ENCODE peak calls at places on chromosomes 11 and 22, in four cellular contexts. P is mesenchymal stem cell; C is naive thymus-derived CD4-positive, alpha-beta T cell; T is OCI-LY7. S is an unnamed sample.

GRCh38 chr11:119673389-119674336 is 55.3 kb downstream of the NECTIN1 start:
- DNase-seq in T (peak; percentile 93), C (no peak), P (no peak), S (no peak)

GRCh38 chr22:46454910-46455269 is 82.5 kb downstream of the CELSR1 start:
- DNase-seq in C (no peak), T (no peak), P (no peak), S (no peak)

GRCh38 chr22:47291565-47292495 is 529.4 kb downstream of the TBC1D22A start:
- DNase-seq in C (no peak), T (no peak), P (no peak), S (peak; percentile 36)

GRCh38 chr11:124920870-124921609 is 2.0 kb downstream of the HEPN1 start:
- DNase-seq in P (peak; percentile 74), C (peak; percentile 83), T (no peak), S (peak; percentile 77)

GRCh38 chr11:43988040-43988793 is 45.8 kb downstream of the C11orf96 start:
- DNase-seq in C (no peak), T (no peak), P (peak; percentile 48), S (no peak)

GRCh38 chr11:27722117-27722844 is 22.0 kb upstream of the BDNF start:
- DNase-seq in T (no peak), C (no peak), P (peak; percentile 75), S (no peak)

GRCh38 chr11:10654211-10655150 is 39.1 kb downstream of the IRAG1 start:
- DNase-seq in T (peak; percentile 63), C (peak; percentile 63), P (peak; percentile 62), S (no peak)

GRCh38 chr22:23098718-23099524 is 28.6 kb downstream of the GNAZ start:
- DNase-seq in T (no peak), P (no peak), C (no peak), S (peak; percentile 83)

GRCh38 chr22:42993651-42994275 is 21.2 kb downstream of the PACSIN2 start:
- DNase-seq in C (no peak), P (peak; percentile 60), T (no peak), S (no peak)

GRCh38 chr22:24843048-24843447 is 37.0 kb downstream of the SGSM1 start:
- DNase-seq in T (no peak), P (no peak), C (no peak), S (no peak)

GRCh38 chr11:26613759-26614158 is 41.7 kb upstream of the MUC15 start:
- DNase-seq in P (no peak), T (no peak), C (no peak), S (no peak)

GRCh38 chr22:45008853-45009751 is 703 bp downstream of the PHF21B start:
- DNase-seq in T (peak; percentile 21), P (peak; percentile 20), C (no peak), S (peak; percentile 20)

GRCh38 chr11:1437500-1437899 is 47.8 kb downstream of the BRSK2 start:
- DNase-seq in C (no peak), P (peak; percentile 76), T (no peak), S (no peak)

GRCh38 chr22:30250713-30251267 is 4.2 kb upstream of the LIF start:
- DNase-seq in C (no peak), T (no peak), P (peak; percentile 46), S (peak; percentile 89)

GRCh38 chr22:28030442-28030841 is 111.4 kb upstream of the PITPNB start:
- DNase-seq in P (no peak), T (no peak), C (no peak), S (no peak)

GRCh38 chr22:23684561-23685031 is 6.2 kb upstream of the RGL4 start:
- DNase-seq in T (no peak), C (no peak), P (no peak), S (no peak)

GRCh38 chr11:122394326-122394725 is 261.2 kb upstream of the UBASH3B start:
- DNase-seq in C (no peak), T (no peak), P (no peak), S (no peak)

GRCh38 chr11:112165049-112165448 is 1.2 kb upstream of the IL18 start:
- DNase-seq in C (no peak), T (no peak), P (no peak), S (no peak)

GRCh38 chr11:67406969-67407699 is 3.3 kb downstream of the TBC1D10C start:
- DNase-seq in C (peak; percentile 19), P (no peak), T (peak; percentile 68), S (no peak)

GRCh38 chr11:134531331-134532135 is 119.5 kb upstream of the B3GAT1 start:
- DNase-seq in T (no peak), C (no peak), P (no peak), S (no peak)

GRCh38 chr11:106186630-106187029 is 109.2 kb downstream of the AASDHPPT start:
- DNase-seq in T (no peak), P (peak; percentile 10), C (no peak), S (no peak)

GRCh38 chr11:110919241-110919893 is 207.1 kb upstream of the ARHGAP20 start:
- DNase-seq in P (no peak), T (no peak), C (no peak), S (no peak)

GRCh38 chr11:5923789-5924188 is 18.3 kb upstream of the OR56A3 start:
- DNase-seq in C (no peak), P (no peak), T (no peak), S (no peak)

GRCh38 chr11:105719073-105719846 is 109.4 kb downstream of the GRIA4 start:
- DNase-seq in P (peak; percentile 97), T (no peak), C (no peak), S (peak; percentile 43)

GRCh38 chr22:44049369-44050231 is 25.5 kb downstream of the PARVB start:
- DNase-seq in T (no peak), C (no peak), P (no peak), S (no peak)

GRCh38 chr11:61103851-61104423 is 1.6 kb downstream of the CD5 start:
- DNase-seq in T (no peak), C (no peak), P (no peak), S (no peak)

GRCh38 chr11:61102667-61103491 is 590 bp downstream of the CD5 start:
- DNase-seq in T (no peak), C (peak; percentile 40), P (no peak), S (no peak)

GRCh38 chr11:61095022-61095421 is 7.3 kb upstream of the CD5 start:
- DNase-seq in C (no peak), T (peak; percentile 51), P (no peak), S (no peak)

GRCh38 chr11:61092908-61093763 is 9.2 kb upstream of the CD5 start:
- DNase-seq in C (no peak), T (no peak), P (no peak), S (no peak)

DNA sequence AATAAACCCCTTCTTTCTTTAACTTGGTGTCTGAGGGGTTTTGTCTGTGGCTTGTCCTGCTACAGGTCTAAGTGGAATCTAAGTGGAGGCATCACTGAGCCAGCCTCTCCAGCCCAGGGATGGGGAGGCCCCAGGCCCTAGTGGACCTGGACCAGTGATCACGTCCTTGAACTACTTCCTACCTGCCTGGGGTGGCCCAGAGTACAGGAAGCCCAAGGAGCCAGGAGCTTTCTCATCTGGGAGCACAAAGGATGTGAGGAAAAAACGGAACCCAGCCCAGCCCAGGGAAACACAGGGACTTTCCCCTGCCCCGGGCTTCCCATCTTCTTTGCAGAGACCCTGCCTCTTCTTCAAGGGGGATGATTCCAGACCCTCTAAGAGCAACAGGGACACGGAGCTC is 3.5 kb upstream of the CD5 start:
- DNase-seq in P (no peak), T (no peak), C (no peak), S (no peak)
- H3K4me1 ChIP-seq in P (no peaks in the 10 kb centered on the region), T (peaks cover 9% of the 10 kb centered on the region), C (peaks cover 6% of the 10 kb centered on the region), S (no peaks in the 10 kb centered on the region)

GRCh38 chr22:19174106-19175025 is 4.2 kb downstream of the SLC25A1 start:
- DNase-seq in C (no peak), T (peak; percentile 83), P (peak; percentile 56), S (peak; percentile 32)
- H3K4me1 ChIP-seq in C (peaks cover 16% of the 10 kb centered on the region), T (peaks cover 61% of the 10 kb centered on the region), P (peaks cover 68% of the 10 kb centered on the region), S (peaks cover 32% of the 10 kb centered on the region)

GRCh38 chr11:114084414-114084813 is 24.9 kb downstream of the ZBTB16 start:
- DNase-seq in C (no peak), T (no peak), P (no peak), S (no peak)

GRCh38 chr11:114087028-114087427 is 27.5 kb downstream of the ZBTB16 start:
- DNase-seq in C (no peak), P (no peak), T (no peak), S (no peak)

GRCh38 chr11:114086394-114086793 is 26.9 kb downstream of the ZBTB16 start:
- DNase-seq in T (no peak), C (no peak), P (no peak), S (no peak)

GRCh38 chr11:114088216-114088615 is 28.7 kb downstream of the ZBTB16 start:
- DNase-seq in P (no peak), T (no peak), C (no peak), S (peak; percentile 75)

GRCh38 chr11:114085965-114086364 is 26.5 kb downstream of the ZBTB16 start:
- DNase-seq in T (no peak), C (no peak), P (no peak), S (peak; percentile 89)
- H3K4me1 ChIP-seq in T (no peaks in the 10 kb centered on the region), C (peaks cover 11% of the 10 kb centered on the region), P (no peaks in the 10 kb centered on the region), S (peaks cover 100% of the 10 kb centered on the region)

GRCh38 chr11:65554057-65554818 is 3.9 kb downstream of the LTBP3 start:
- DNase-seq in C (no peak), T (no peak), P (no peak), S (no peak)

GRCh38 chr11:65554842-65555395 is 3.2 kb downstream of the LTBP3 start:
- DNase-seq in P (no peak), T (no peak), C (no peak), S (no peak)

GRCh38 chr11:65552413-65552951 is 5.7 kb downstream of the LTBP3 start:
- DNase-seq in P (no peak), C (no peak), T (peak; percentile 19), S (no peak)

GRCh38 chr11:65551572-65552398 is 6.4 kb downstream of the LTBP3 start:
- DNase-seq in T (peak; percentile 91), P (no peak), C (peak; percentile 59), S (peak; percentile 83)

GRCh38 chr11:65553301-65554001 is 4.7 kb downstream of the LTBP3 start:
- DNase-seq in P (no peak), T (peak; percentile 67), C (peak; percentile 87), S (no peak)
- H3K4me1 ChIP-seq in P (peaks cover 39% of the 10 kb centered on the region), T (peaks cover 40% of the 10 kb centered on the region), C (peaks cover 20% of the 10 kb centered on the region), S (peaks cover 60% of the 10 kb centered on the region)

GRCh38 chr11:46294365-46295309 is 17.2 kb downstream of the CREB3L1 start:
- DNase-seq in P (peak; percentile 97), T (no peak), C (no peak), S (no peak)
- H3K4me1 ChIP-seq in P (peaks cover 63% of the 10 kb centered on the region), T (peaks cover 5% of the 10 kb centered on the region), C (peaks cover 5% of the 10 kb centered on the region), S (peaks cover 30% of the 10 kb centered on the region)